ENCODE peak calls at places on chromosomes 6 and 20, in ten cellular contexts. O is testis, Y is esophagus squamous epithelium, P is right lobe of liver, B is prostate gland, W is breast epithelium, G is heart left ventricle, N is stomach, S is transverse colon, K is H1. L is an unnamed sample.
A peak's percentile ranks its signal among the peaks of the same experiment; 100 is the strongest.

GRCh38 chr6:14858808-14859207 is 387.1 kb upstream of the JARID2 start:
- DNase-seq in N (no peak), O (no peak), B (no peak), S (no peak), Y (no peak), G (no peak), K (no peak), W (no peak), P (no peak), L (no peak)

GRCh38 chr6:132405143-132405915 is 4.1 kb upstream of the MOXD1 start:
- DNase-seq in G (no peak), N (no peak), W (no peak), Y (no peak), P (no peak), B (no peak), O (no peak), K (no peak), S (no peak), L (no peak)

GRCh38 chr6:10585232-10585887 is 64.2 kb downstream of the GCNT2 start:
- DNase-seq in N (peak; percentile 41), S (no peak), K (no peak), W (no peak), Y (no peak), P (no peak), G (peak; percentile 34), B (no peak), O (no peak), L (no peak)

GRCh38 chr20:50572922-50573777 is 63.0 kb downstream of the PTPN1 start:
- DNase-seq in W (no peak), S (no peak), Y (no peak), N (no peak), K (no peak), P (peak; percentile 58), O (no peak), B (no peak), G (peak; percentile 73), L (peak; percentile 61)

GRCh38 chr20:62500237-62500864 is 24.6 kb upstream of the GATA5 start:
- DNase-seq in B (peak; percentile 52), N (peak; percentile 85), P (peak; percentile 81), Y (no peak), W (peak; percentile 77), G (peak; percentile 86), S (peak; percentile 78), K (peak; percentile 93), O (peak; percentile 80), L (peak; percentile 81)

GRCh38 chr6:30443657-30444450 is 45.5 kb upstream of the HLA-E start:
- DNase-seq in O (no peak), B (no peak), W (no peak), N (no peak), Y (no peak), P (no peak), K (no peak), G (no peak), S (no peak), L (no peak)

GRCh38 chr20:62647521-62648317 is 5.4 kb downstream of the SLCO4A1 start:
- DNase-seq in G (peak; percentile 24), Y (no peak), O (peak; percentile 82), P (no peak), K (no peak), S (no peak), B (no peak), N (peak; percentile 47), W (no peak), L (peak; percentile 88)

GRCh38 chr6:161010418-161010817 is 18.8 kb downstream of the MAP3K4 start:
- DNase-seq in N (no peak), P (no peak), K (no peak), S (no peak), O (no peak), Y (no peak), G (no peak), W (no peak), B (no peak), L (no peak)

GRCh38 chr6:40556023-40556422 is 31.1 kb downstream of the LRFN2 start:
- DNase-seq in S (no peak), N (no peak), O (no peak), G (no peak), Y (no peak), W (no peak), B (no peak), P (no peak), K (no peak), L (no peak)

GRCh38 chr20:35517125-35517524 is 12.3 kb downstream of the C20orf173 start:
- DNase-seq in S (no peak), Y (no peak), G (peak; percentile 62), W (no peak), P (no peak), O (no peak), K (no peak), B (no peak), N (no peak), L (no peak)

GRCh38 chr6:19811397-19812079 is 25.6 kb upstream of the ID4 start:
- DNase-seq in S (no peak), W (no peak), Y (no peak), B (no peak), G (no peak), K (no peak), P (no peak), N (no peak), O (no peak), L (no peak)

DNA sequence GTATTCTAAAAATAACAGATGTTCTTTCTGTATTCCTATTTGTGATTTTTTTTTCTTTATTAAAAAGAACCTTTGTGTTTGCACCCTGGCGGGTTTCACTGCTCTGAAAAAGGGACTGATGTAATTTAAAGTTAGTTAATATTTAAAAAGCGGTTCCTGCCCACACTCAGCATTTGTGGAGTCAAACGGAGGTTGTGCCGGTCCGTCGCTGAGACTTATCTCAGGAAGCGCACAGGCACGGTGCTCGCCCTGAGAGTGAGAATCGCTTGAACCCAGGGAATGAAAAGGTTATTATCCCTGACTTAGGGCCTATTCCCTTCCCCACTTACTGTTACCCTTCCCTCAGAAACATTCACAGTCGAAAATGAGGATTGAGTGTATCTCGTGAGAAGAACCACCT is 366.7 kb downstream of the THBS2 start:
- DNase-seq in N (no peak), O (no peak), G (no peak), Y (no peak), B (no peak), W (no peak), S (no peak), K (no peak), P (no peak), L (no peak)
- TF ChIP-seq POLR2A in N (no peak), O (no peak), G (no peak), Y (no peak), B (no peak), W (no peak), S (no peak), K (no peak), P (no peak), L (no peak)

DNA sequence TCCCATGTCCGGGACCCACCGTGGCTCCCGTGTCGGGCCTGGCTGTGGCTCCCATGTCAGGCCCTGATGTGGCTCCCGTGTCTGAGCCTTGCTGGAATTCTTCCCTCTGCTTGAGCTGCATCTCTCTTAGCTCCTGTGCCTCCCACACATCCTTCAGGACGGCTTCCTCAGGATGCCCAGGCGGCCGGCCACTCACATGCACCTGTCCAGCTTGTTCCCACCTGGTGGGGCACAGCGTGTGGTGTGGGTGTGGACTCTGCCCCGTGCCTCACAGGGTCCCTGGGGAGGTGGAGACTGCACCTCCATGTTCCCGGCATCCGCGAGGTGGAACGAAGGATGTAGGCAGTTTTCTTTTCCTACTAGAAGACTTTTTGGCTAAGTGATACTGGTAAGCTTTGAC is 170.7 kb downstream of the SMOC2 start:
- DNase-seq in B (no peak), Y (no peak), W (no peak), N (no peak), P (no peak), G (no peak), O (no peak), K (no peak), S (no peak), L (no peak)
- H3K9me3 ChIP-seq in B (no peaks in the 10 kb centered on the region), Y (no peaks in the 10 kb centered on the region), W (no peaks in the 10 kb centered on the region), N (no peaks in the 10 kb centered on the region), P (no peaks in the 10 kb centered on the region), G (no peaks in the 10 kb centered on the region), O (no peaks in the 10 kb centered on the region), K (peaks cover 10% of the 10 kb centered on the region), S (no peaks in the 10 kb centered on the region), L (no peaks in the 10 kb centered on the region)

GRCh38 chr20:33842346-33842745 is 31.2 kb downstream of the CHMP4B start:
- DNase-seq in Y (no peak), G (no peak), K (no peak), B (no peak), N (no peak), P (no peak), W (no peak), S (no peak), O (no peak), L (no peak)
- H3K4me1 ChIP-seq in Y (peaks cover 94% of the 10 kb centered on the region), G (peaks cover 27% of the 10 kb centered on the region), K (peaks cover 27% of the 10 kb centered on the region), B (peaks cover 21% of the 10 kb centered on the region), N (peaks cover 78% of the 10 kb centered on the region), P (no peaks in the 10 kb centered on the region), W (peaks cover 25% of the 10 kb centered on the region), S (peaks cover 81% of the 10 kb centered on the region), O (peaks cover 47% of the 10 kb centered on the region), L (peaks cover 33% of the 10 kb centered on the region)

GRCh38 chr6:6586167-6586566 is 2.4 kb upstream of the LY86 start:
- DNase-seq in P (no peak), O (no peak), B (no peak), N (no peak), Y (no peak), S (no peak), G (no peak), K (no peak), W (no peak), L (no peak)

GRCh38 chr6:6585003-6585311 is 3.6 kb upstream of the LY86 start:
- DNase-seq in B (no peak), K (no peak), S (no peak), N (no peak), Y (no peak), P (no peak), G (no peak), O (no peak), W (no peak), L (no peak)

GRCh38 chr6:6588064-6588923 is at the start of gene LY86:
- DNase-seq in K (no peak), Y (no peak), O (no peak), P (no peak), S (peak; percentile 14), G (peak; percentile 60), N (no peak), W (no peak), B (no peak), L (no peak)

GRCh38 chr6:6587696-6588063 is 840 bp upstream of the LY86 start:
- DNase-seq in K (no peak), W (no peak), S (no peak), B (no peak), G (no peak), P (no peak), N (no peak), Y (no peak), O (no peak), L (no peak)

DNA sequence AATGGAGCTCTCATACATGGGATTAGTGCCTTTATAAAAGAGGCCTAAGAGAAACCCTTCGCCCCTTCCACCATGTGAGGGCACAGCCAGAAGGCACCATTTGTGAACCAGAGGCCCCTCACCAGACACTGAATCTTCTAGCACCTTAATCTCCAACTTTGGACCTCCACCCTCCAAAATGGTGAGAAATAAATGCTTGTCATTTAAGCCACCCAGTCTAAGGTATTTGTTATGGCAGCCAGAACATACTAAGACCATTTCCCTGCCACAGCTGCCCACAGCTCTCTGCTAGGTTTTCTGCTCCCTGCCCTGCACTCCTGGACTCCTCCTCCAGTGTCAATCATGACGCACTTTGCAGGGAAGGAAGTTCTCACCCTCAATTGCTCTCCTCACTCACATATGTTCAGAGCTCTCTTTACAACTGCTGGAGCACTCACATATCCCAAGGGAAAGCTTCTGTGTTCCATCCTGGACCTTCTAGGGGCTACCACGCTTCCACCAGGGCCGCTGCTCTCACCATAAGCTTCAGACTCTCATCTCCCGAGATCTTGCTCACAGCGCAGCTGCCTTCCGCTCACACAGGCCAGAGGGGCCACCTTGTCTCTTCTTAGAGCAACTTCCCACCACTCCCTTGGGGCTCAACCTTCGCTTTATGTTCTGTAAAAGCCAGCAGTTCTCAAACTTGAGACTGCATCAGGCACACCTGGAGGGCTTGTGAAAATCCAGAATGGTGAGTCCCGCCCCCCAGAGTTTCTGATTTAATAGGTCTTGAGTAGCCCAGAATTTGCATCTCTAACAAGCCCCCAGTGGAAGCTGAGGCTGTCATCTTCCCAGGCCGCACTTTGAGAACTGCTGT is 1.6 kb upstream of the LY86 start:
- DNase-seq in S (no peak), G (peak; percentile 33), B (no peak), Y (no peak), W (no peak), K (no peak), O (no peak), P (no peak), N (no peak), L (no peak)
- TF ChIP-seq POLR2A in S (no peak), G (no peak), B (no peak), Y (no peak), W (no peak), K (no peak), O (no peak), P (no peak), N (no peak), L (no peak)

L was measured in ovary.